ENCODE peak calls at places on chromosome 3, in nine cellular contexts. One of them, this sample, is unnamed.

GRCh38 chr3:184479426-184480126 is 82.0 kb upstream of the EPHB3 start:
- DNase-seq in HTR-8/SVneo: no peak
- DNase-seq in naive thymus-derived CD8-positive, alpha-beta T cell: no peak
- DNase-seq in GM13977: no peak
- DNase-seq in stromal cell of bone marrow: no peak
- DNase-seq in stimulated activated CD8-positive, alpha-beta memory T cell treated with anti-CD3 and anti-CD28 coated beads, Interleukin-15, amount 100 ng/mL, for 24 hours: no peak
- DNase-seq in caudate nucleus: no peak
- DNase-seq in fibroblast of the conjunctiva: no peak
- DNase-seq in germinal center: no peak
- DNase-seq in this sample: no peak

GRCh38 chr3:172097585-172097984 is 58.2 kb downstream of the FNDC3B start:
- DNase-seq in naive thymus-derived CD8-positive, alpha-beta T cell: no peak
- DNase-seq in stimulated activated CD8-positive, alpha-beta memory T cell treated with anti-CD3 and anti-CD28 coated beads, Interleukin-15, amount 100 ng/mL, for 24 hours: no peak
- DNase-seq in germinal center: no peak
- DNase-seq in fibroblast of the conjunctiva: no peak
- DNase-seq in stromal cell of bone marrow: no peak
- DNase-seq in caudate nucleus: no peak
- DNase-seq in GM13977: no peak
- DNase-seq in HTR-8/SVneo: no peak
- DNase-seq in this sample: no peak

GRCh38 chr3:174529298-174529697 is 329.8 kb upstream of the NAALADL2 start:
- DNase-seq in stromal cell of bone marrow: no peak
- DNase-seq in germinal center: no peak
- DNase-seq in fibroblast of the conjunctiva: no peak
- DNase-seq in caudate nucleus: no peak
- DNase-seq in naive thymus-derived CD8-positive, alpha-beta T cell: no peak
- DNase-seq in GM13977: no peak
- DNase-seq in stimulated activated CD8-positive, alpha-beta memory T cell treated with anti-CD3 and anti-CD28 coated beads, Interleukin-15, amount 100 ng/mL, for 24 hours: no peak
- DNase-seq in HTR-8/SVneo: no peak
- DNase-seq in this sample: no peak

GRCh38 chr3:45409921-45410320 is 21.5 kb downstream of the LARS2 start:
- DNase-seq in germinal center: no peak
- DNase-seq in HTR-8/SVneo: no peak
- DNase-seq in fibroblast of the conjunctiva: peak
- DNase-seq in stimulated activated CD8-positive, alpha-beta memory T cell treated with anti-CD3 and anti-CD28 coated beads, Interleukin-15, amount 100 ng/mL, for 24 hours: no peak
- DNase-seq in naive thymus-derived CD8-positive, alpha-beta T cell: no peak
- DNase-seq in stromal cell of bone marrow: no peak
- DNase-seq in caudate nucleus: no peak
- DNase-seq in GM13977: no peak
- DNase-seq in this sample: no peak

GRCh38 chr3:44284949-44285348 is 43.3 kb downstream of the TOPAZ1 start:
- DNase-seq in stromal cell of bone marrow: no peak
- DNase-seq in caudate nucleus: no peak
- DNase-seq in fibroblast of the conjunctiva: no peak
- DNase-seq in germinal center: no peak
- DNase-seq in naive thymus-derived CD8-positive, alpha-beta T cell: no peak
- DNase-seq in stimulated activated CD8-positive, alpha-beta memory T cell treated with anti-CD3 and anti-CD28 coated beads, Interleukin-15, amount 100 ng/mL, for 24 hours: no peak
- DNase-seq in HTR-8/SVneo: no peak
- DNase-seq in GM13977: no peak
- DNase-seq in this sample: no peak

GRCh38 chr3:194139085-194139976 is 3.4 kb downstream of the HES1 start:
- DNase-seq in stromal cell of bone marrow: no peak
- DNase-seq in HTR-8/SVneo: peak
- DNase-seq in naive thymus-derived CD8-positive, alpha-beta T cell: no peak
- DNase-seq in stimulated activated CD8-positive, alpha-beta memory T cell treated with anti-CD3 and anti-CD28 coated beads, Interleukin-15, amount 100 ng/mL, for 24 hours: no peak
- DNase-seq in GM13977: no peak
- DNase-seq in caudate nucleus: no peak
- DNase-seq in fibroblast of the conjunctiva: no peak
- DNase-seq in germinal center: peak
- DNase-seq in this sample: no peak

GRCh38 chr3:52882377-52882776 is 15.0 kb downstream of the STIMATE start:
- DNase-seq in naive thymus-derived CD8-positive, alpha-beta T cell: no peak
- DNase-seq in caudate nucleus: no peak
- DNase-seq in germinal center: no peak
- DNase-seq in stromal cell of bone marrow: no peak
- DNase-seq in stimulated activated CD8-positive, alpha-beta memory T cell treated with anti-CD3 and anti-CD28 coated beads, Interleukin-15, amount 100 ng/mL, for 24 hours: no peak
- DNase-seq in HTR-8/SVneo: no peak
- DNase-seq in GM13977: no peak
- DNase-seq in fibroblast of the conjunctiva: no peak
- DNase-seq in this sample: no peak

GRCh38 chr3:171791695-171792082 is 18.6 kb downstream of the PLD1 start:
- DNase-seq in stimulated activated CD8-positive, alpha-beta memory T cell treated with anti-CD3 and anti-CD28 coated beads, Interleukin-15, amount 100 ng/mL, for 24 hours: no peak
- DNase-seq in HTR-8/SVneo: no peak
- DNase-seq in naive thymus-derived CD8-positive, alpha-beta T cell: no peak
- DNase-seq in caudate nucleus: no peak
- DNase-seq in germinal center: no peak
- DNase-seq in GM13977: no peak
- DNase-seq in stromal cell of bone marrow: no peak
- DNase-seq in fibroblast of the conjunctiva: no peak
- DNase-seq in this sample: no peak

GRCh38 chr3:33919312-33919711 is 120.9 kb downstream of the PDCD6IP start:
- DNase-seq in HTR-8/SVneo: no peak
- DNase-seq in stromal cell of bone marrow: no peak
- DNase-seq in stimulated activated CD8-positive, alpha-beta memory T cell treated with anti-CD3 and anti-CD28 coated beads, Interleukin-15, amount 100 ng/mL, for 24 hours: no peak
- DNase-seq in caudate nucleus: no peak
- DNase-seq in naive thymus-derived CD8-positive, alpha-beta T cell: no peak
- DNase-seq in GM13977: no peak
- DNase-seq in germinal center: no peak
- DNase-seq in fibroblast of the conjunctiva: no peak
- DNase-seq in this sample: no peak

GRCh38 chr3:12425850-12426579 is 58.3 kb upstream of the TSEN2 start:
- DNase-seq in stromal cell of bone marrow: no peak
- DNase-seq in germinal center: no peak
- DNase-seq in caudate nucleus: no peak
- DNase-seq in naive thymus-derived CD8-positive, alpha-beta T cell: no peak
- DNase-seq in stimulated activated CD8-positive, alpha-beta memory T cell treated with anti-CD3 and anti-CD28 coated beads, Interleukin-15, amount 100 ng/mL, for 24 hours: no peak
- DNase-seq in HTR-8/SVneo: no peak
- DNase-seq in fibroblast of the conjunctiva: no peak
- DNase-seq in GM13977: no peak
- DNase-seq in this sample: no peak

GRCh38 chr3:64595253-64595694 is 92.5 kb downstream of the ADAMTS9 start:
- DNase-seq in stromal cell of bone marrow: peak
- DNase-seq in fibroblast of the conjunctiva: peak
- DNase-seq in HTR-8/SVneo: no peak
- DNase-seq in stimulated activated CD8-positive, alpha-beta memory T cell treated with anti-CD3 and anti-CD28 coated beads, Interleukin-15, amount 100 ng/mL, for 24 hours: no peak
- DNase-seq in caudate nucleus: no peak
- DNase-seq in germinal center: no peak
- DNase-seq in naive thymus-derived CD8-positive, alpha-beta T cell: no peak
- DNase-seq in GM13977: no peak
- DNase-seq in this sample: no peak

GRCh38 chr3:194556086-194557056 is 69.6 kb upstream of the ATP13A3 start:
- DNase-seq in stromal cell of bone marrow: no peak
- DNase-seq in HTR-8/SVneo: no peak
- DNase-seq in germinal center: no peak
- DNase-seq in GM13977: no peak
- DNase-seq in fibroblast of the conjunctiva: no peak
- DNase-seq in caudate nucleus: no peak
- DNase-seq in naive thymus-derived CD8-positive, alpha-beta T cell: no peak
- DNase-seq in stimulated activated CD8-positive, alpha-beta memory T cell treated with anti-CD3 and anti-CD28 coated beads, Interleukin-15, amount 100 ng/mL, for 24 hours: no peak
- DNase-seq in this sample: no peak

GRCh38 chr3:142445816-142446254 is 2.0 kb downstream of the XRN1 start:
- DNase-seq in germinal center: no peak
- DNase-seq in caudate nucleus: no peak
- DNase-seq in GM13977: peak
- DNase-seq in stromal cell of bone marrow: peak
- DNase-seq in HTR-8/SVneo: no peak
- DNase-seq in fibroblast of the conjunctiva: peak
- DNase-seq in stimulated activated CD8-positive, alpha-beta memory T cell treated with anti-CD3 and anti-CD28 coated beads, Interleukin-15, amount 100 ng/mL, for 24 hours: no peak
- DNase-seq in naive thymus-derived CD8-positive, alpha-beta T cell: no peak
- DNase-seq in this sample: no peak

GRCh38 chr3:140342668-140343067 is 335.2 kb upstream of the TRIM42 start:
- DNase-seq in HTR-8/SVneo: no peak
- DNase-seq in germinal center: no peak
- DNase-seq in stromal cell of bone marrow: no peak
- DNase-seq in stimulated activated CD8-positive, alpha-beta memory T cell treated with anti-CD3 and anti-CD28 coated beads, Interleukin-15, amount 100 ng/mL, for 24 hours: no peak
- DNase-seq in GM13977: no peak
- DNase-seq in fibroblast of the conjunctiva: no peak
- DNase-seq in naive thymus-derived CD8-positive, alpha-beta T cell: no peak
- DNase-seq in caudate nucleus: no peak
- DNase-seq in this sample: no peak

GRCh38 chr3:14640734-14641133 is 10.8 kb upstream of the CCDC174 start:
- DNase-seq in stromal cell of bone marrow: no peak
- DNase-seq in naive thymus-derived CD8-positive, alpha-beta T cell: no peak
- DNase-seq in stimulated activated CD8-positive, alpha-beta memory T cell treated with anti-CD3 and anti-CD28 coated beads, Interleukin-15, amount 100 ng/mL, for 24 hours: no peak
- DNase-seq in HTR-8/SVneo: no peak
- DNase-seq in germinal center: no peak
- DNase-seq in fibroblast of the conjunctiva: no peak
- DNase-seq in GM13977: no peak
- DNase-seq in caudate nucleus: no peak
- DNase-seq in this sample: no peak

GRCh38 chr3:128107809-128108208 is 15.8 kb downstream of the RUVBL1 start:
- DNase-seq in stimulated activated CD8-positive, alpha-beta memory T cell treated with anti-CD3 and anti-CD28 coated beads, Interleukin-15, amount 100 ng/mL, for 24 hours: no peak
- DNase-seq in naive thymus-derived CD8-positive, alpha-beta T cell: no peak
- DNase-seq in caudate nucleus: no peak
- DNase-seq in GM13977: no peak
- DNase-seq in germinal center: no peak
- DNase-seq in stromal cell of bone marrow: no peak
- DNase-seq in fibroblast of the conjunctiva: no peak
- DNase-seq in HTR-8/SVneo: no peak
- DNase-seq in this sample: no peak

GRCh38 chr3:48088056-48088748 is 72.0 kb upstream of the MAP4 start:
- DNase-seq in fibroblast of the conjunctiva: peak
- DNase-seq in GM13977: no peak
- DNase-seq in stimulated activated CD8-positive, alpha-beta memory T cell treated with anti-CD3 and anti-CD28 coated beads, Interleukin-15, amount 100 ng/mL, for 24 hours: no peak
- DNase-seq in germinal center: no peak
- DNase-seq in stromal cell of bone marrow: no peak
- DNase-seq in caudate nucleus: no peak
- DNase-seq in HTR-8/SVneo: no peak
- DNase-seq in naive thymus-derived CD8-positive, alpha-beta T cell: no peak
- DNase-seq in this sample: no peak

GRCh38 chr3:122794779-122795673 is at the start of gene SLC49A4:
- DNase-seq in germinal center: peak
- DNase-seq in naive thymus-derived CD8-positive, alpha-beta T cell: peak
- DNase-seq in fibroblast of the conjunctiva: peak
- DNase-seq in stimulated activated CD8-positive, alpha-beta memory T cell treated with anti-CD3 and anti-CD28 coated beads, Interleukin-15, amount 100 ng/mL, for 24 hours: peak
- DNase-seq in caudate nucleus: no peak
- DNase-seq in stromal cell of bone marrow: peak
- DNase-seq in HTR-8/SVneo: peak
- DNase-seq in GM13977: peak
- DNase-seq in this sample: peak

GRCh38 chr3:127770671-127771370 is 51.5 kb downstream of the MGLL start:
- DNase-seq in stromal cell of bone marrow: no peak
- DNase-seq in HTR-8/SVneo: no peak
- DNase-seq in stimulated activated CD8-positive, alpha-beta memory T cell treated with anti-CD3 and anti-CD28 coated beads, Interleukin-15, amount 100 ng/mL, for 24 hours: no peak
- DNase-seq in fibroblast of the conjunctiva: no peak
- DNase-seq in germinal center: no peak
- DNase-seq in GM13977: no peak
- DNase-seq in naive thymus-derived CD8-positive, alpha-beta T cell: no peak
- DNase-seq in caudate nucleus: no peak
- DNase-seq in this sample: no peak

GRCh38 chr3:187242435-187242834 is 45.1 kb downstream of the RTP1 start:
- DNase-seq in stimulated activated CD8-positive, alpha-beta memory T cell treated with anti-CD3 and anti-CD28 coated beads, Interleukin-15, amount 100 ng/mL, for 24 hours: no peak
- DNase-seq in HTR-8/SVneo: no peak
- DNase-seq in fibroblast of the conjunctiva: no peak
- DNase-seq in GM13977: no peak
- DNase-seq in stromal cell of bone marrow: no peak
- DNase-seq in germinal center: no peak
- DNase-seq in caudate nucleus: no peak
- DNase-seq in naive thymus-derived CD8-positive, alpha-beta T cell: no peak
- DNase-seq in this sample: no peak

GRCh38 chr3:144028798-144029411 is 57.3 kb downstream of the DIPK2A start:
- DNase-seq in HTR-8/SVneo: no peak
- DNase-seq in naive thymus-derived CD8-positive, alpha-beta T cell: no peak
- DNase-seq in stromal cell of bone marrow: no peak
- DNase-seq in germinal center: peak
- DNase-seq in caudate nucleus: no peak
- DNase-seq in GM13977: peak
- DNase-seq in fibroblast of the conjunctiva: no peak
- DNase-seq in stimulated activated CD8-positive, alpha-beta memory T cell treated with anti-CD3 and anti-CD28 coated beads, Interleukin-15, amount 100 ng/mL, for 24 hours: no peak
- DNase-seq in this sample: no peak

GRCh38 chr3:8490079-8490552 is 11.5 kb upstream of the LMCD1 start:
- DNase-seq in germinal center: no peak
- DNase-seq in caudate nucleus: no peak
- DNase-seq in stimulated activated CD8-positive, alpha-beta memory T cell treated with anti-CD3 and anti-CD28 coated beads, Interleukin-15, amount 100 ng/mL, for 24 hours: no peak
- DNase-seq in HTR-8/SVneo: peak
- DNase-seq in GM13977: no peak
- DNase-seq in naive thymus-derived CD8-positive, alpha-beta T cell: no peak
- DNase-seq in fibroblast of the conjunctiva: peak
- DNase-seq in stromal cell of bone marrow: peak
- DNase-seq in this sample: no peak

GRCh38 chr3:140830391-140830790 is 111.2 kb upstream of the SLC25A36 start:
- DNase-seq in stimulated activated CD8-positive, alpha-beta memory T cell treated with anti-CD3 and anti-CD28 coated beads, Interleukin-15, amount 100 ng/mL, for 24 hours: no peak
- DNase-seq in GM13977: no peak
- DNase-seq in stromal cell of bone marrow: no peak
- DNase-seq in naive thymus-derived CD8-positive, alpha-beta T cell: no peak
- DNase-seq in HTR-8/SVneo: no peak
- DNase-seq in fibroblast of the conjunctiva: no peak
- DNase-seq in caudate nucleus: no peak
- DNase-seq in germinal center: no peak
- DNase-seq in this sample: no peak

GRCh38 chr3:66256806-66257205 is 36.0 kb downstream of the SLC25A26 start:
- DNase-seq in naive thymus-derived CD8-positive, alpha-beta T cell: no peak
- DNase-seq in stimulated activated CD8-positive, alpha-beta memory T cell treated with anti-CD3 and anti-CD28 coated beads, Interleukin-15, amount 100 ng/mL, for 24 hours: no peak
- DNase-seq in caudate nucleus: no peak
- DNase-seq in germinal center: no peak
- DNase-seq in stromal cell of bone marrow: no peak
- DNase-seq in HTR-8/SVneo: no peak
- DNase-seq in GM13977: no peak
- DNase-seq in fibroblast of the conjunctiva: no peak
- DNase-seq in this sample: no peak

GRCh38 chr3:58066842-58067241 is 58.6 kb downstream of the FLNB start:
- DNase-seq in germinal center: no peak
- DNase-seq in caudate nucleus: no peak
- DNase-seq in stromal cell of bone marrow: no peak
- DNase-seq in HTR-8/SVneo: no peak
- DNase-seq in stimulated activated CD8-positive, alpha-beta memory T cell treated with anti-CD3 and anti-CD28 coated beads, Interleukin-15, amount 100 ng/mL, for 24 hours: no peak
- DNase-seq in naive thymus-derived CD8-positive, alpha-beta T cell: no peak
- DNase-seq in GM13977: no peak
- DNase-seq in fibroblast of the conjunctiva: no peak
- DNase-seq in this sample: no peak

GRCh38 chr3:14170569-14171159 is 7.7 kb downstream of the XPC start:
- DNase-seq in fibroblast of the conjunctiva: peak
- DNase-seq in caudate nucleus: no peak
- DNase-seq in stimulated activated CD8-positive, alpha-beta memory T cell treated with anti-CD3 and anti-CD28 coated beads, Interleukin-15, amount 100 ng/mL, for 24 hours: no peak
- DNase-seq in naive thymus-derived CD8-positive, alpha-beta T cell: no peak
- DNase-seq in HTR-8/SVneo: peak
- DNase-seq in GM13977: no peak
- DNase-seq in germinal center: no peak
- DNase-seq in stromal cell of bone marrow: no peak
- DNase-seq in this sample: no peak

GRCh38 chr3:141972394-141972793 is 96.0 kb downstream of the ATP1B3 start:
- DNase-seq in fibroblast of the conjunctiva: no peak
- DNase-seq in stimulated activated CD8-positive, alpha-beta memory T cell treated with anti-CD3 and anti-CD28 coated beads, Interleukin-15, amount 100 ng/mL, for 24 hours: no peak
- DNase-seq in naive thymus-derived CD8-positive, alpha-beta T cell: no peak
- DNase-seq in GM13977: no peak
- DNase-seq in stromal cell of bone marrow: no peak
- DNase-seq in HTR-8/SVneo: no peak
- DNase-seq in caudate nucleus: no peak
- DNase-seq in germinal center: no peak
- DNase-seq in this sample: no peak

GRCh38 chr3:38297947-38298711 is 16.0 kb downstream of the SLC22A14 start:
- DNase-seq in germinal center: no peak
- DNase-seq in HTR-8/SVneo: no peak
- DNase-seq in naive thymus-derived CD8-positive, alpha-beta T cell: no peak
- DNase-seq in GM13977: no peak
- DNase-seq in stromal cell of bone marrow: peak
- DNase-seq in caudate nucleus: no peak
- DNase-seq in stimulated activated CD8-positive, alpha-beta memory T cell treated with anti-CD3 and anti-CD28 coated beads, Interleukin-15, amount 100 ng/mL, for 24 hours: no peak
- DNase-seq in fibroblast of the conjunctiva: peak
- DNase-seq in this sample: no peak

GRCh38 chr3:198113219-198114053 is 153.4 kb downstream of the LMLN start:
- DNase-seq in HTR-8/SVneo: no peak
- DNase-seq in stimulated activated CD8-positive, alpha-beta memory T cell treated with anti-CD3 and anti-CD28 coated beads, Interleukin-15, amount 100 ng/mL, for 24 hours: no peak
- DNase-seq in stromal cell of bone marrow: no peak
- DNase-seq in GM13977: peak
- DNase-seq in germinal center: peak
- DNase-seq in fibroblast of the conjunctiva: no peak
- DNase-seq in caudate nucleus: no peak
- DNase-seq in naive thymus-derived CD8-positive, alpha-beta T cell: no peak
- DNase-seq in this sample: no peak

GRCh38 chr3:134874737-134875413 is 79.8 kb downstream of the EPHB1 start:
- DNase-seq in germinal center: no peak
- DNase-seq in naive thymus-derived CD8-positive, alpha-beta T cell: no peak
- DNase-seq in stromal cell of bone marrow: no peak
- DNase-seq in caudate nucleus: no peak
- DNase-seq in HTR-8/SVneo: no peak
- DNase-seq in stimulated activated CD8-positive, alpha-beta memory T cell treated with anti-CD3 and anti-CD28 coated beads, Interleukin-15, amount 100 ng/mL, for 24 hours: no peak
- DNase-seq in GM13977: no peak
- DNase-seq in fibroblast of the conjunctiva: no peak
- DNase-seq in this sample: no peak

GRCh38 chr3:43960448-43960840 is 269.7 kb downstream of the ABHD5 start:
- DNase-seq in HTR-8/SVneo: no peak
- DNase-seq in stromal cell of bone marrow: no peak
- DNase-seq in germinal center: no peak
- DNase-seq in fibroblast of the conjunctiva: no peak
- DNase-seq in naive thymus-derived CD8-positive, alpha-beta T cell: no peak
- DNase-seq in GM13977: no peak
- DNase-seq in caudate nucleus: no peak
- DNase-seq in stimulated activated CD8-positive, alpha-beta memory T cell treated with anti-CD3 and anti-CD28 coated beads, Interleukin-15, amount 100 ng/mL, for 24 hours: no peak
- DNase-seq in this sample: no peak

This sample was measured in chondrocyte.